ENCODE peak calls at places on chromosomes 7 and 10, in seven cellular contexts. I is sigmoid colon, W is transverse colon, K is spleen, F is HepG2, T is H1, X is SK-N-SH. V is an unnamed sample.

GRCh38 chr7:95550546-95550945 is 45.8 kb downstream of the PDK4 start:
- DNase-seq in X (no peak), T (no peak), F (no peak), K (no peak), I (no peak), W (no peak), V (no peak)

GRCh38 chr10:119281581-119282071 is 74.3 kb downstream of the GRK5 start:
- DNase-seq in F (no peak), X (peak; percentile 90), K (peak; percentile 22), W (peak; percentile 50), I (peak; percentile 92), T (no peak), V (no peak)

GRCh38 chr10:3661271-3661670 is 123.7 kb downstream of the KLF6 start:
- DNase-seq in I (no peak), K (no peak), T (no peak), F (no peak), X (no peak), W (no peak), V (no peak)

GRCh38 chr7:110891197-110891596 is 199.7 kb upstream of the LRRN3 start:
- DNase-seq in T (no peak), X (no peak), K (no peak), I (no peak), W (no peak), F (no peak), V (no peak)

GRCh38 chr10:129383651-129384050 is 83.4 kb upstream of the MGMT start:
- DNase-seq in K (no peak), I (no peak), F (no peak), W (no peak), T (no peak), X (no peak), V (no peak)

GRCh38 chr7:5283421-5284303 is 919 bp downstream of the SLC29A4 start:
- DNase-seq in K (no peak), X (peak; percentile 86), W (no peak), T (no peak), I (no peak), F (peak; percentile 9), V (no peak)

GRCh38 chr7:120735791-120736190 is 122.2 kb downstream of the TSPAN12 start:
- DNase-seq in F (no peak), K (no peak), X (no peak), I (no peak), T (no peak), W (no peak), V (no peak)

GRCh38 chr10:22720667-22721066 is 6.3 kb upstream of the PIP4K2A start:
- DNase-seq in T (no peak), F (no peak), X (no peak), W (no peak), I (no peak), K (no peak), V (no peak)

GRCh38 chr7:87398441-87398840 is 53.0 kb downstream of the CROT start:
- DNase-seq in I (no peak), W (no peak), F (no peak), T (no peak), X (no peak), K (no peak), V (no peak)

GRCh38 chr10:18104223-18104872 is 35.9 kb upstream of the CACNB2 start:
- DNase-seq in X (peak; percentile 34), T (no peak), I (no peak), W (peak; percentile 56), K (no peak), F (peak; percentile 23), V (peak; percentile 5)

GRCh38 chr7:9939171-9939570 is 1034.5 kb upstream of the PHF14 start:
- DNase-seq in I (no peak), F (no peak), T (no peak), X (no peak), K (no peak), W (no peak), V (no peak)

GRCh38 chr10:51137741-51138529 is 63.6 kb downstream of the PRKG1 start:
- DNase-seq in W (no peak), I (no peak), X (no peak), T (no peak), K (no peak), F (no peak), V (no peak)

GRCh38 chr10:22420787-22421517 is 75.7 kb downstream of the SPAG6 start:
- DNase-seq in F (no peak), T (no peak), X (no peak), W (no peak), I (no peak), K (no peak), V (no peak)

GRCh38 chr7:857661-858060 is 18.7 kb upstream of the GET4 start:
- DNase-seq in K (no peak), T (no peak), I (no peak), X (no peak), W (no peak), F (no peak), V (no peak)

GRCh38 chr7:124688991-124689390 is 76.6 kb downstream of the GPR37 start:
- DNase-seq in T (no peak), F (no peak), K (no peak), I (no peak), X (no peak), W (no peak), V (no peak)

GRCh38 chr7:101521430-101521925 is 107.6 kb downstream of the MYL10 start:
- DNase-seq in X (no peak), W (no peak), F (no peak), T (no peak), I (no peak), K (no peak), V (no peak)

GRCh38 chr10:373516-374309 is 238.5 kb downstream of the ZMYND11 start:
- DNase-seq in K (peak; percentile 31), W (peak; percentile 25), X (peak; percentile 56), T (no peak), I (peak; percentile 84), F (peak; percentile 80), V (no peak)

GRCh38 chr7:2436341-2437104 is 33.1 kb downstream of the CHST12 start:
- DNase-seq in F (no peak), W (no peak), K (no peak), X (peak; percentile 32), T (no peak), I (no peak), V (no peak)

GRCh38 chr10:110535958-110536891 is 31.3 kb upstream of the SMC3 start:
- DNase-seq in X (no peak), T (no peak), I (no peak), W (peak; percentile 36), F (peak; percentile 20), K (peak; percentile 76), V (no peak)

GRCh38 chr10:110597476-110597875 is 30.0 kb downstream of the SMC3 start:
- DNase-seq in X (no peak), W (no peak), K (no peak), F (no peak), T (no peak), I (no peak), V (no peak)

GRCh38 chr7:27143022-27143949 is at the start of gene HOXA5:
- DNase-seq in K (peak; percentile 90), I (peak; percentile 90), F (peak; percentile 90), W (peak; percentile 84), X (peak; percentile 92), T (peak; percentile 78), V (peak; percentile 79)

GRCh38 chr7:92567460-92567859 is 22.7 kb downstream of the FAM133B start:
- DNase-seq in K (no peak), F (no peak), I (no peak), X (no peak), W (no peak), T (no peak), V (peak; percentile 56)

GRCh38 chr10:7484456-7485266 is 73.8 kb upstream of the SFMBT2 start:
- DNase-seq in W (peak; percentile 40), F (no peak), K (no peak), I (no peak), X (peak; percentile 47), T (no peak), V (no peak)

GRCh38 chr7:134695321-134695860 is 48.7 kb downstream of the BPGM start:
- DNase-seq in I (no peak), K (no peak), T (no peak), W (no peak), X (no peak), F (no peak), V (no peak)

GRCh38 chr7:29565982-29566746 is 2.5 kb downstream of the PRR15 start:
- DNase-seq in X (peak; percentile 79), W (peak; percentile 42), I (no peak), F (no peak), K (peak; percentile 76), T (no peak), V (no peak)

GRCh38 chr10:119235381-119235780 is 28.0 kb downstream of the GRK5 start:
- DNase-seq in K (no peak), I (no peak), F (no peak), X (no peak), W (no peak), T (no peak), V (no peak)

GRCh38 chr7:3326246-3326645 is 25.2 kb downstream of the SDK1 start:
- DNase-seq in X (no peak), I (no peak), F (no peak), T (no peak), K (no peak), W (no peak), V (no peak)

GRCh38 chr10:14781763-14782162 is 7.1 kb upstream of the FAM107B start:
- DNase-seq in W (no peak), X (no peak), F (no peak), I (no peak), T (no peak), K (no peak), V (no peak)
- TF ChIP-seq POLR2AphosphoS5 in W (no peak), X (no peak), F (no peak), I (no peak), T (no peak), K (no peak), V (no peak)

DNA sequence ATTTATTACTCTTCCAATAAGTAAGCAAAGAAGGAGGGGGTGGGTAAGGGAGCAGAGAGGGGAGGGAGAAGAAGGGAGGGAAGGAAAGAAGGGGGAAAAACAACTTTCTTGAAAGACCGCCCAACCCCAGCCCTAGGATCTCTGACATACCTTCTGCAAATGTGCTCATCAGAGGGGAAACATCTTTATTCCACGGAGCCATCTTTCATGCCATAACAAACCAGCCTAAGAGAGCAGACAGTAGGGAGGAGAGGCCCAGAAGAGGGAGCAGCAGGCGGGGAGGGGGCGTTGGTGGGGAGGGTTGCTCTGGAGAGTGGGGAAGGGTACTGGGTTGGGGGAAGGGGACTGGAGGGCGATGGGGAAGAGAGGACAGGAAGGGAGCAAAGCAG is 48.3 kb upstream of the COMTD1 start:
- DNase-seq in I (no peak), K (no peak), W (no peak), T (no peak), F (no peak), X (no peak), V (no peak)
- TF ChIP-seq POLR2AphosphoS5 in I (no peak), K (no peak), W (no peak), T (no peak), F (no peak), X (no peak), V (no peak)

GRCh38 chr7:106110885-106111670 is 1.0 kb downstream of the SYPL1 start:
- DNase-seq in I (no peak), T (no peak), K (no peak), X (no peak), W (no peak), F (no peak), V (no peak)
- TF ChIP-seq POLR2AphosphoS5 in I (no peak), T (no peak), K (no peak), X (no peak), W (no peak), F (no peak), V (no peak)

DNA sequence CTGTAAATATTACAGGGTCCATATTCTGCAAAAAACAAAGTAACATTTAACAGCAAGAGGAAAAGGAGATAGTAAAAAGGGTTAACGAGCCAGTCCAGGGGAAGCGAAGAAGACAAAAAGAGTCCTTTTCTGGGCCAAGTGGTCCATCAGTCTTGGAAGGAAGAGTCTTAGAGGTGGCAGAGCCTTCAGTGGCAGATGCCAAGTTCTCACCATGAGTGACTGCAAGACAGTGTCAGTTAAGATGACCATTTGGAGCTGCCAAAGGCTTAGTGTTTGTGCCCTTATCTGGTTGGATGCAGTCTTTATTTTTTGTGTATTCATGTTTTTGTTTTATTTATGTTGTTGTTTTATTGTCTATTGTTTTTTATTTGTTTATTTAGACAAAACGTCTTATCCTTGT is 125.7 kb upstream of the LANCL2 start:
- DNase-seq in K (no peak), X (no peak), W (no peak), F (no peak), T (no peak), I (no peak), V (no peak)
- TF ChIP-seq POLR2AphosphoS5 in K (no peak), X (no peak), W (no peak), F (no peak), T (no peak), I (no peak), V (no peak)

V was measured in Panc1.